ENCODE peak calls at places on chromosomes 4 and X, in six cellular contexts. U is GM12878, N is HepG2, W is GM12891, P is H1, V is K562. G is an unnamed sample.

GRCh38 chr4:143668930-143669553 is 31.4 kb downstream of the FREM3 start:
- DNase-seq in U (peak; percentile 27), N (no peak), W (peak; percentile 6), P (no peak), V (no peak), G (no peak)

GRCh38 chr4:103915224-103915869 is 195.6 kb upstream of the TACR3 start:
- DNase-seq in U (peak; percentile 16), N (peak; percentile 15), W (no peak), P (no peak), V (peak; percentile 8), G (no peak)

GRCh38 chr4:14856076-14856926 is 146.0 kb upstream of the CPEB2 start:
- DNase-seq in U (peak; percentile 96), N (peak; percentile 4), W (no peak), P (peak; percentile 27), V (peak; percentile 73), G (no peak)

GRCh38 chr4:172675232-172675631 is 493.4 kb upstream of the GALNT7 start:
- DNase-seq in U (no peak), N (no peak), W (no peak), P (no peak), V (no peak), G (no peak)

GRCh38 chr4:119113033-119113655 is 22.5 kb upstream of the MYOZ2 start:
- DNase-seq in U (no peak), N (no peak), W (no peak), P (no peak), V (no peak), G (no peak)

GRCh38 chrX:153474718-153475117 is 4.3 kb upstream of the HAUS7 start:
- DNase-seq in U (no peak), N (no peak), W (no peak), P (no peak), V (peak; percentile 73), G (no peak)

GRCh38 chr4:166875821-166876220 is 358.5 kb downstream of the SPOCK3 start:
- DNase-seq in U (no peak), N (no peak), W (no peak), P (no peak), V (no peak), G (no peak)

GRCh38 chr4:58649236-58649635 is 1539.1 kb upstream of the IGFBP7 start:
- DNase-seq in U (no peak), N (no peak), W (no peak), P (no peak), V (no peak), G (no peak)

GRCh38 chrX:136191171-136191570 is 43.8 kb downstream of the FHL1 start:
- DNase-seq in U (no peak), N (no peak), W (no peak), P (no peak), V (no peak), G (no peak)

GRCh38 chr4:40837094-40837870 is 87.5 kb downstream of the NSUN7 start:
- DNase-seq in U (no peak), N (no peak), W (no peak), P (no peak), V (no peak), G (no peak)

GRCh38 chr4:177726111-177726510 is 283.9 kb upstream of the AGA start:
- DNase-seq in U (no peak), N (peak; percentile 1), W (no peak), P (no peak), V (no peak), G (no peak)

GRCh38 chr4:3243066-3243775 is 5.7 kb upstream of the MSANTD1 start:
- DNase-seq in U (no peak), N (no peak), W (no peak), P (no peak), V (peak; percentile 33), G (no peak)

GRCh38 chr4:77433102-77433733 is 172.4 kb upstream of the CXCL13 start:
- DNase-seq in U (peak; percentile 7), N (peak; percentile 53), W (peak; percentile 7), P (no peak), V (peak; percentile 11), G (peak; percentile 6)

GRCh38 chr4:4673070-4673469 is 131.2 kb upstream of the STX18 start:
- DNase-seq in U (no peak), N (no peak), W (no peak), P (peak; percentile 94), V (peak; percentile 100), G (no peak)

GRCh38 chrX:19382500-19383145 is 38.9 kb downstream of the PDHA1 start:
- DNase-seq in U (no peak), N (peak; percentile 14), W (no peak), P (no peak), V (peak; percentile 24), G (no peak)

GRCh38 chr4:82493721-82494425 is 63.5 kb downstream of the ENOPH1 start:
- DNase-seq in U (no peak), N (no peak), W (no peak), P (no peak), V (no peak), G (no peak)

GRCh38 chr4:38322709-38323108 is 341.3 kb upstream of the KLF3 start:
- DNase-seq in U (no peak), N (no peak), W (no peak), P (no peak), V (peak; percentile 41), G (no peak)

DNA sequence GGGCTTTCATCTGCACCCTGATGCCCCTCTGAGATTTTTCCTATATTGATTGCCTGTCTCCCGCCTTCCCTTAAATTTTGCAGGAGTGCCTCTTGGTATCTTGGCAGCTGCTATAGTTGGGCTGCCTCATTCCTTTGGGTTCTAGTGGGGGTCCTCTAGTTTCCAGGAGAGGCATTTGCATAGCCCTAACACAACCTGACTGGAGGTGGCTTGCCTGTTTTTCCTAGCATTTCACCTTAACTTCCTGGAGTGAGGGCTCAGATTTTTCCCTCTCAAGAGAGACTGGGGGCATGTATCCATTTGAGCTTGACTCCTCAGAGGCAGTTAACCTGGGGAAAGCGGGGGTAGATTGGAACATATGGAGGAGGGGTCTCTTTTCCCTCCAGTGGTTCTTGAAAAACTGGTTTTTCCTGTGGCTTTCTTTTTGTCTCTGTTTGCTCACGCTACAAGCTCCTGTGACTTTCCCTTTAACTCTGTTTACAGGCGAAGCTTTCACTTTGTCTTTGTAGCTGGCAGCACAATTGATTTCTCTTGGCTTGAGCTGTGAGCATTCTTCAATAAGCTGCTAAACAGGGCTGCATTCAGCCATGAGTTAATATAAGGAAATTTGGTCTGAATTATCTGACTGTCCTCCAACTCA is 45.9 kb downstream of the UGT2A3 start:
- DNase-seq in U (no peak), N (no peak), W (no peak), P (no peak), V (no peak), G (no peak)
- TF ChIP-seq TAF1 in U (no peak), N (no peak), W (no peak), P (no peak), V (no peak), G (no peak)

GRCh38 chr4:73869130-73870055 is at the start of gene CXCL1:
- DNase-seq in U (no peak), N (no peak), W (no peak), P (no peak), V (peak; percentile 37), G (no peak)
- TF ChIP-seq POLR2AphosphoS5 in U (no peak), N (no peak), W (no peak), P (peak; percentile 42), V (no peak), G (no peak)

DNA sequence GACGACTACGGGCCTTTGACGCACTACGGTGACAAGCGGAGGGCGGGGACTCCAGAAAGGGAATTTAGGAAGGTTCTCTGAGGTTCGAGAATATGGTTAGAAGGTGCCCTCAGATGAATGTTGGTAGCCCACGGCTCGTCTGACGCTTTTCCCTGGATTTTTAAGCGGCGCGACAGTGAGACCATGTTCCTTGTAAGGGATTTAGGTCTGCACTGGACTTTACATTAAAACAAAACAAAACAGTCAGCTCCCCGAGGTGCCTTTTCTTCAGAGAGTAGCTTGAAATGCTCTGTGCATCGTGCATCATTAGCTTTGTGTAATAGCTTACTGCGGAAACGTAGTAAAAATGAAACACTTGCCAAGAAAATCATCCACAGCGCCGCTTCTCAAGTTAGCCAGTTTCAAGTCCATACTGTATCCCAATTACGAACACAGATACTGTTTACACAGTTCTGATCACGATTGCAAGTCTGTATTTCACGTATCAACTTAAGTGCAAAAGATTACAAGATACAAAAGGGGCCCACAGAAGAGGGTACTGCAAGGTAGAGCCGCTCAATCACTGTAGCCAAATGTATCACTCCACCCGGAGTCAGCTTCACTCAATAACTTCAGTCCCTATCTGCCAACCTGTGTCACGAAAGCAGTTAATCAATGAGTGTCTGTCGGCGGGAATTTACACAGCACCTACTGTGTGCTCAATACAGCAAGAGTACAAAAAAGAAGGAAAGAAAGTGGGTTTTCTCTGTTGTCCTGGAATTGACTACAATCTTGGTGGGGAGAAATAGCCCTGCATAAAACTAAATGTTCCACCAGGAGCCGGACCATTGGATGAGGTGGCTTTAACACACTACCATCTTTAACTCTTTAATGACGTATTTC is 525 bp upstream of the NKRF start:
- DNase-seq in U (no peak), N (no peak), W (no peak), P (no peak), V (no peak), G (no peak)
- TF ChIP-seq POLR2A in U (no peak), N (no peak), W (no peak), P (no peak), V (peak; percentile 48), G (no peak)

GRCh38 chrX:130224810-130225209 is 43.9 kb downstream of the ZNF280C start:
- DNase-seq in U (no peak), N (no peak), W (no peak), P (no peak), V (no peak), G (no peak)
- TF ChIP-seq TAF1 in U (no peak), N (no peak), W (no peak), P (no peak), V (no peak), G (no peak)

GRCh38 chrX:39516399-39516798 is 581.4 kb downstream of the BCOR start:
- DNase-seq in U (no peak), N (no peak), W (no peak), P (no peak), V (no peak), G (no peak)
- TF ChIP-seq POLR2AphosphoS5 in U (no peak), N (no peak), W (no peak), P (no peak), V (no peak), G (no peak)